ENCODE peak calls at places on chromosomes 7 and 10, in ten cellular contexts. Y, X, A, E, J, O, D, U, S and N are unnamed samples.

GRCh38 chr10:97356318-97356914 is 21.9 kb upstream of the FRAT2 start:
- DNase-seq in Y (peak), X (no peak), A (no peak), E (no peak), J (no peak), O (no peak), D (no peak), U (no peak), S (no peak), N (no peak)

GRCh38 chr10:34758447-34758996 is 56.6 kb downstream of the PARD3 start:
- DNase-seq in Y (peak), X (no peak), A (peak), E (no peak), J (no peak), O (peak), D (no peak), U (no peak), S (peak), N (peak)

GRCh38 chr7:146249272-146249671 is 132.7 kb downstream of the CNTNAP2 start:
- DNase-seq in Y (no peak), X (no peak), A (no peak), E (no peak), J (no peak), O (no peak), D (no peak), U (no peak), S (no peak), N (no peak)

GRCh38 chr7:80722596-80723141 is 84.2 kb downstream of the CD36 start:
- DNase-seq in Y (peak), X (no peak), A (no peak), E (no peak), J (no peak), O (peak), D (no peak), U (no peak), S (peak), N (peak)

GRCh38 chr10:97499561-97500296 is 1.0 kb downstream of the UBTD1 start:
- DNase-seq in Y (peak), X (no peak), A (no peak), E (peak), J (no peak), O (peak), D (peak), U (no peak), S (no peak), N (peak)

GRCh38 chr10:10497245-10497644 is 520.4 kb upstream of the CELF2 start:
- DNase-seq in Y (no peak), X (no peak), A (no peak), E (no peak), J (no peak), O (no peak), D (no peak), U (no peak), S (no peak), N (no peak)

GRCh38 chr7:12729112-12729511 is 41.7 kb downstream of the ARL4A start:
- DNase-seq in Y (peak), X (no peak), A (no peak), E (no peak), J (no peak), O (no peak), D (peak), U (no peak), S (no peak), N (peak)

GRCh38 chr7:11754123-11754522 is 77.9 kb downstream of the THSD7A start:
- DNase-seq in Y (no peak), X (no peak), A (no peak), E (no peak), J (no peak), O (no peak), D (no peak), U (no peak), S (no peak), N (no peak)

GRCh38 chr7:132218876-132219275 is 357.4 kb downstream of the PLXNA4 start:
- DNase-seq in Y (no peak), X (no peak), A (no peak), E (no peak), J (no peak), O (no peak), D (no peak), U (no peak), S (no peak), N (no peak)

GRCh38 chr7:142355328-142355727 is 97.5 kb upstream of the PRSS58 start:
- DNase-seq in Y (no peak), X (no peak), A (no peak), E (no peak), J (no peak), O (peak), D (no peak), U (no peak), S (no peak), N (no peak)

GRCh38 chr10:77251297-77252013 is 386.2 kb downstream of the KCNMA1 start:
- DNase-seq in Y (peak), X (no peak), A (no peak), E (peak), J (no peak), O (peak), D (peak), U (no peak), S (peak), N (no peak)

GRCh38 chr7:150564045-150564444 is 3.1 kb upstream of the GIMAP4 start:
- DNase-seq in Y (no peak), X (no peak), A (no peak), E (no peak), J (no peak), O (no peak), D (no peak), U (no peak), S (no peak), N (no peak)

GRCh38 chr7:47950714-47951113 is 2.4 kb upstream of the PKD1L1 start:
- DNase-seq in Y (peak), X (no peak), A (no peak), E (no peak), J (no peak), O (no peak), D (no peak), U (peak), S (peak), N (no peak)

GRCh38 chr7:101315336-101315735 is 6.3 kb downstream of the IFT22 start:
- DNase-seq in Y (peak), X (peak), A (no peak), E (peak), J (no peak), O (peak), D (no peak), U (no peak), S (no peak), N (no peak)

GRCh38 chr7:137169282-137169698 is 174.2 kb downstream of the PTN start:
- DNase-seq in Y (peak), X (no peak), A (no peak), E (peak), J (peak), O (peak), D (peak), U (no peak), S (no peak), N (no peak)

GRCh38 chr7:70698219-70698832 is 433.6 kb upstream of the GALNT17 start:
- DNase-seq in Y (peak), X (no peak), A (no peak), E (peak), J (no peak), O (peak), D (no peak), U (no peak), S (no peak), N (peak)

GRCh38 chr10:75910032-75910431 is 478.6 kb downstream of the LRMDA start:
- DNase-seq in Y (peak), X (no peak), A (no peak), E (no peak), J (no peak), O (peak), D (no peak), U (no peak), S (no peak), N (no peak)

GRCh38 chr7:30910369-30911073 is 1.1 kb upstream of the AQP1 start:
- DNase-seq in Y (no peak), X (no peak), A (no peak), E (no peak), J (no peak), O (no peak), D (no peak), U (no peak), S (no peak), N (no peak)

GRCh38 chr10:44725404-44725803 is 185.7 kb upstream of the TMEM72 start:
- DNase-seq in Y (no peak), X (no peak), A (peak), E (no peak), J (no peak), O (peak), D (no peak), U (no peak), S (no peak), N (no peak)

GRCh38 chr10:108653466-108653865 is 1269.8 kb downstream of the XPNPEP1 start:
- DNase-seq in Y (no peak), X (no peak), A (no peak), E (no peak), J (no peak), O (no peak), D (no peak), U (no peak), S (no peak), N (no peak)

GRCh38 chr7:90708841-90709317 is 112.8 kb downstream of the CDK14 start:
- DNase-seq in Y (peak), X (no peak), A (peak), E (peak), J (no peak), O (peak), D (no peak), U (no peak), S (no peak), N (peak)

GRCh38 chr7:150450491-150450992 is at the start of gene GIMAP8:
- DNase-seq in Y (peak), X (peak), A (no peak), E (peak), J (no peak), O (no peak), D (peak), U (no peak), S (no peak), N (peak)

GRCh38 chr10:5547934-5548660 is 23.3 kb downstream of the CALML3 start:
- DNase-seq in Y (peak), X (no peak), A (no peak), E (no peak), J (peak), O (no peak), D (no peak), U (no peak), S (peak), N (peak)

GRCh38 chr7:88293866-88294265 is 12.8 kb downstream of the STEAP4 start:
- DNase-seq in Y (no peak), X (no peak), A (no peak), E (no peak), J (no peak), O (no peak), D (no peak), U (no peak), S (no peak), N (no peak)

GRCh38 chr7:88291401-88292173 is 15.1 kb downstream of the STEAP4 start:
- DNase-seq in Y (no peak), X (no peak), A (no peak), E (no peak), J (no peak), O (no peak), D (no peak), U (no peak), S (peak), N (no peak)

DNA sequence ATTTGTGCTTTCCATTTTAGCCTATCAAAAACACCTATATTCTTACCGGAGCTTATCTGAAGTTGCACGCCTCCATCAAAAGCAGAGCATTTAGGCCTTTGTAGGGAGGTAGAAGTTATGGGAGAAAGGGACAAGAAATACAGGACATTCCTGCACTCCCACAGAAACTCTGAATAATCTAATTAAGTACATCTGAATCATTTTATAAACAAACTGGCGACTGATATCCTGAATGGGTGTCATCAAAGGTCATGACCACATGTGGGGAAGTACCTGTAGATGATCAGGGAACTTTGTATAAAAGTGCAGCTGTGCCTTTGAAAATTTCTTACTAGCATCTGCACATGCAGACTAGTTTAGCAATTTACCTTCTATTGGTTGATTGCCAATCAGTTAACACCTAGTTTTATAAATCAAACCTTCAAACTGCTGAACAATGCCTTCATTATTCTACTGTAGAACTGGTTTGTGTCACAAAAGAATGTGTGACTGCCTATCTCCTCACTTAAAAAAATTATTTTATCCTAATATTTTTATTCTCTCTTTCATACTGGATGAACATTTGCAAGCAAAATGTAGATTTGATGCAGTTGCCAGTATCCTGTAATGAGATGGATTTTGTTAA is 17.1 kb downstream of the STEAP4 start:
- DNase-seq in Y (no peak), X (no peak), A (no peak), E (no peak), J (no peak), O (no peak), D (no peak), U (no peak), S (peak), N (no peak)
- TF ChIP-seq CTCF in Y (no peak), X (no peak), A (no peak), E (no peak), J (no peak), O (no peak), D (no peak), U (no peak), S (no peak), N (no peak)

DNA sequence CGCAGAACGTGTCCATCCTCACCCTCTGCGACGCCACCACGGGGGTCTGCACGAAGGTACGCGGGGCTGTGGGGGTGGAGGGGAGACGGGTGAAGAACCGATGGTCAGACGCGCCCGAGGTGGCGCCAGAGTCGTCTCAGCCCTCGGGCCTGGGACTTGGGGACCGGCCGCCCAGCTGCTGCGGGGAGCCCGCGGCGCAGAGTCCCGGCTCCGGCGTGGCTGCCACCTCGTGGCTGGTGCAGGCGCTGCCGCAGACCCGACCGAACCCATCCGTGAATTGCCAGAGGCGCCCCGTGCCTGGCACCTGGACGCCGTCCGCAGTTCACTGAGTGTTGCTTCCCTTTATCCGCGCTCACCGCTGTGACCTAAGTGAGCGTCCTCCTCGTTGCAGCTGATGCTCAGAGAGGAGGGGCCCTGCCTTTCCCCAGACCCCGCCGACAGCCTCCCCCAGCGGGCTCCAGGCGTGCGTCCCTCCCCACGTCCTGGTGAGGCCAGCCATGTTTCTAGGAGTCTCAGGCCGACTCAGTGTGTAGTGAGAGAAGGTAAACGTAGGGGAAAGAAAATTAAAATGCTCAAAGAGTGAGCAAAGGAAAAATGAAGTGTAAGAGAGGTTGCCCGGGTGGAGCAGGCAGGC is 208.7 kb downstream of the PAXIP1 start:
- DNase-seq in Y (no peak), X (no peak), A (peak), E (peak), J (no peak), O (no peak), D (peak), U (no peak), S (no peak), N (no peak)
- TF ChIP-seq CTCF in Y (no peak), X (no peak), A (no peak), E (peak), J (peak), O (no peak), D (no peak), U (no peak), S (peak), N (peak)

DNA sequence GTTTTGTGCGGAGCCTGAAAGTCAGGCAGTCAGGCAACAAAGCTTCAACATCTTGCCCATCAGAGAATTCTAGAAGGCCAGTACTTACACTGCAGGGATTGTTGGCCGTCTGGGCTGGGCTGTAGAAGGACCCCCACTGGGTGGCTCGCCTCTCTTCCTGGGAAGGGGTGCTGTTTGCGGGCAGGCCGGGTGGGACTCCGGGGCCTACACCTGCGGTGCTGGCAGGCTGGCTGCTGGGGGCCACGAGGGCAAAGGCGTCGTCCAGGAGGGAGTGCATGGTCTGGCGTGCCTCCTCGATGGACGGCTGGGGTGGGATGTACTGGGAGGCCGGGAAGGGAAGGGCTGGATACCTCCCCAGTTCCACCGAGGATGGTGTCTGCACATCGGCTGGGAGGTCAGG is 63.1 kb upstream of the ATP6V0A4 start:
- DNase-seq in Y (no peak), X (no peak), A (no peak), E (no peak), J (no peak), O (no peak), D (no peak), U (no peak), S (no peak), N (no peak)
- TF ChIP-seq CTCF in Y (no peak), X (no peak), A (no peak), E (no peak), J (no peak), O (no peak), D (no peak), U (no peak), S (no peak), N (no peak)

DNA sequence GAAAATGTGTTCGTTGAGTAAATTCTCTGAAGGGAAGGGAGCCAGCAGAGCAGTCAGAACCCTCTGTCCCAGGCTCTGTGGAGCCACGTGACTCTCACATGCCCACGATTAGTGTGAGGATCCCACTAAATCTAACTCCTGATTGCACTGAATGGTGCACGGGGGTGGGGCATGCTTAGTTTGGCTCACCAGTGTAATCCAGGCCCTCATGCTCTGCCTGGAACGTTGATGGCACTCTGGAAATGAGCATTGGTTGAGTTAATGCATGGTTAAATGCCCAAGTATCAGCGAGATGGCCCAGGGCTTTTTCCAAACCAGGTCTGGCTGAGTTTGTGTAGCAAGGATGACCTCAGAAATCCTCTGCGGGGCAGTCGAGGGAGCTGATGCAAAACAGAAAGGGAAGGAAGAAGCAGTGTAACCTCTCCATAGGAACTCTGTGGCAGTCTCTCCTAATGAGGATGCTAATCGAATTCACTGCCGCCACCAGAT is 98.3 kb downstream of the C10orf105 start:
- DNase-seq in Y (no peak), X (no peak), A (no peak), E (no peak), J (no peak), O (peak), D (peak), U (no peak), S (no peak), N (no peak)
- TF ChIP-seq CTCF in Y (no peak), X (no peak), A (no peak), E (no peak), J (no peak), O (no peak), D (no peak), U (no peak), S (no peak), N (no peak)

DNA sequence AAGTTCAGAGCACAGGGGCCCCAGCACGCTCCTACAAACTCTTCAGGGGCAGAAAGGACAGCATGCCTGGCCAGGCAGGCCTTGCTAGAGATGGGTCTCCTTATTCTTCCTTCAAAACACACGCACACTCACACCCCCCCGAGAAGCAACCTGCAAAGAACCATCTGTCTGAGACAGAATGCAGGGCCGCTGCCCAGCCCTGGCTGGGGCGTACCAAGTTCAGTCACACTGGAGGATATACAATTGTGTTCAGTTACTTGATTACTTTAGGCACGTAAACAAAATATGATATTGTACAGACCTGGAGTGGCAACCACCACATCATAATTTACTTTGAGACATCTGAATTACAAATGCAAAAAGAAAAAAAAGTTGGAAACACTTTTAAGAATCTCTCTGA is 5.7 kb downstream of the FAM53B start:
- DNase-seq in Y (no peak), X (no peak), A (no peak), E (no peak), J (no peak), O (no peak), D (no peak), U (peak), S (no peak), N (no peak)
- TF ChIP-seq CTCF in Y (no peak), X (no peak), A (no peak), E (no peak), J (no peak), O (no peak), D (no peak), U (no peak), S (no peak), N (no peak)

GRCh38 chr10:59177031-59177861 is 803 bp downstream of the PHYHIPL start:
- DNase-seq in Y (peak), X (no peak), A (peak), E (peak), J (peak), O (peak), D (peak), U (no peak), S (no peak), N (no peak)
- TF ChIP-seq CTCF in Y (no peak), X (no peak), A (no peak), E (no peak), J (no peak), O (no peak), D (no peak), U (no peak), S (no peak), N (no peak)